ENCODE peak calls at places on chromosome 19, in six cellular contexts. One of them, this sample, is unnamed.
A peak's percentile ranks its signal among the peaks of the same experiment; 100 is the strongest.

GRCh38 chr19:18153555-18154134 is 682 bp downstream of the PIK3R2 start:
- DNase-seq in K562: peak; percentile 40
- DNase-seq in HepG2: no peak
- DNase-seq in HL-60: no peak
- DNase-seq in GM12878: no peak
- DNase-seq in H1: no peak
- DNase-seq in this sample: peak; percentile 59

GRCh38 chr19:6890938-6891337 is 3.6 kb downstream of the ADGRE1 start:
- DNase-seq in K562: no peak
- DNase-seq in HepG2: no peak
- DNase-seq in HL-60: no peak
- DNase-seq in GM12878: no peak
- DNase-seq in H1: no peak
- DNase-seq in this sample: no peak

GRCh38 chr19:12749938-12750521 is 1.6 kb upstream of the BEST2 start:
- DNase-seq in K562: no peak
- DNase-seq in HepG2: no peak
- DNase-seq in HL-60: no peak
- DNase-seq in GM12878: no peak
- DNase-seq in H1: no peak
- DNase-seq in this sample: peak; percentile 54

GRCh38 chr19:22428299-22428913 is 6.3 kb upstream of the ZNF98 start:
- DNase-seq in K562: no peak
- DNase-seq in HepG2: no peak
- DNase-seq in HL-60: no peak
- DNase-seq in GM12878: no peak
- DNase-seq in H1: no peak
- DNase-seq in this sample: no peak

GRCh38 chr19:409006-409514 is at the start of gene C2CD4C:
- DNase-seq in K562: peak; percentile 68
- DNase-seq in HepG2: no peak
- DNase-seq in HL-60: no peak
- DNase-seq in GM12878: no peak
- DNase-seq in H1: no peak
- DNase-seq in this sample: peak; percentile 87

GRCh38 chr19:1082165-1082927 is 12.8 kb downstream of the POLR2E start:
- DNase-seq in K562: peak; percentile 97
- DNase-seq in HepG2: no peak
- DNase-seq in HL-60: no peak
- DNase-seq in GM12878: no peak
- DNase-seq in H1: peak; percentile 95
- DNase-seq in this sample: peak; percentile 92

GRCh38 chr19:49801966-49802661 is 11.0 kb downstream of the FUZ start:
- DNase-seq in K562: peak; percentile 75
- DNase-seq in HepG2: no peak
- DNase-seq in HL-60: peak; percentile 11
- DNase-seq in GM12878: no peak
- DNase-seq in H1: no peak
- DNase-seq in this sample: peak; percentile 97

GRCh38 chr19:43735957-43736356 is 18.8 kb downstream of the SMG9 start:
- DNase-seq in K562: no peak
- DNase-seq in HepG2: no peak
- DNase-seq in HL-60: no peak
- DNase-seq in GM12878: no peak
- DNase-seq in H1: no peak
- DNase-seq in this sample: no peak

GRCh38 chr19:8654591-8655339 is 24.3 kb downstream of the NFILZ start:
- DNase-seq in K562: peak; percentile 81
- DNase-seq in HepG2: no peak
- DNase-seq in HL-60: peak; percentile 53
- DNase-seq in GM12878: no peak
- DNase-seq in H1: peak; percentile 13
- DNase-seq in this sample: peak; percentile 81

GRCh38 chr19:55620410-55620809 is 4.0 kb downstream of the ZNF784 start:
- DNase-seq in K562: no peak
- DNase-seq in HepG2: no peak
- DNase-seq in HL-60: peak; percentile 96
- DNase-seq in GM12878: no peak
- DNase-seq in H1: no peak
- DNase-seq in this sample: no peak

GRCh38 chr19:44869728-44870470 is 21.2 kb upstream of the TOMM40 start:
- DNase-seq in K562: no peak
- DNase-seq in HepG2: no peak
- DNase-seq in HL-60: peak; percentile 75
- DNase-seq in GM12878: no peak
- DNase-seq in H1: no peak
- DNase-seq in this sample: no peak

GRCh38 chr19:38786572-38787265 is 2.3 kb upstream of the LGALS7B start:
- DNase-seq in K562: no peak
- DNase-seq in HepG2: no peak
- DNase-seq in HL-60: no peak
- DNase-seq in GM12878: no peak
- DNase-seq in H1: no peak
- DNase-seq in this sample: no peak

GRCh38 chr19:38739440-38740251 is 4.6 kb downstream of the CAPN12 start:
- DNase-seq in K562: no peak
- DNase-seq in HepG2: no peak
- DNase-seq in HL-60: no peak
- DNase-seq in GM12878: no peak
- DNase-seq in H1: no peak
- DNase-seq in this sample: peak; percentile 16

GRCh38 chr19:39301021-39301420 is 4.8 kb downstream of the IFNL1 start:
- DNase-seq in K562: no peak
- DNase-seq in HepG2: no peak
- DNase-seq in HL-60: no peak
- DNase-seq in GM12878: no peak
- DNase-seq in H1: no peak
- DNase-seq in this sample: no peak

GRCh38 chr19:39969266-39969665 is 1.7 kb upstream of the PSMC4 start:
- DNase-seq in K562: no peak
- DNase-seq in HepG2: peak; percentile 14
- DNase-seq in HL-60: no peak
- DNase-seq in GM12878: no peak
- DNase-seq in H1: no peak
- DNase-seq in this sample: no peak

GRCh38 chr19:18897108-18898029 is 1.4 kb upstream of the CERS1 start:
- DNase-seq in K562: no peak
- DNase-seq in HepG2: no peak
- DNase-seq in HL-60: no peak
- DNase-seq in GM12878: no peak
- DNase-seq in H1: no peak
- DNase-seq in this sample: no peak

GRCh38 chr19:51366999-51367564 is 894 bp upstream of the ETFB start:
- DNase-seq in K562: no peak
- DNase-seq in HepG2: no peak
- DNase-seq in HL-60: peak; percentile 58
- DNase-seq in GM12878: no peak
- DNase-seq in H1: no peak
- DNase-seq in this sample: peak; percentile 44

GRCh38 chr19:56161534-56161933 is 14.3 kb upstream of the GALP start:
- DNase-seq in K562: no peak
- DNase-seq in HepG2: no peak
- DNase-seq in HL-60: no peak
- DNase-seq in GM12878: no peak
- DNase-seq in H1: no peak
- DNase-seq in this sample: no peak

GRCh38 chr19:7494416-7495098 is 5.7 kb upstream of the PEX11G start:
- DNase-seq in K562: peak; percentile 68
- DNase-seq in HepG2: peak; percentile 80
- DNase-seq in HL-60: no peak
- DNase-seq in GM12878: no peak
- DNase-seq in H1: no peak
- DNase-seq in this sample: peak; percentile 83

GRCh38 chr19:55113570-55114039 is 3.8 kb downstream of the PPP1R12C start:
- DNase-seq in K562: peak; percentile 41
- DNase-seq in HepG2: peak; percentile 38
- DNase-seq in HL-60: no peak
- DNase-seq in GM12878: no peak
- DNase-seq in H1: no peak
- DNase-seq in this sample: peak; percentile 70

GRCh38 chr19:52248256-52248655 is 21.1 kb upstream of the ZNF766 start:
- DNase-seq in K562: peak; percentile 36
- DNase-seq in HepG2: peak; percentile 40
- DNase-seq in HL-60: peak; percentile 31
- DNase-seq in GM12878: no peak
- DNase-seq in H1: no peak
- DNase-seq in this sample: peak; percentile 34

GRCh38 chr19:2385053-2385721 is 25.1 kb downstream of the TMPRSS9 start:
- DNase-seq in K562: peak; percentile 94
- DNase-seq in HepG2: peak; percentile 81
- DNase-seq in HL-60: peak; percentile 19
- DNase-seq in GM12878: no peak
- DNase-seq in H1: peak; percentile 75
- DNase-seq in this sample: peak; percentile 95

GRCh38 chr19:35818445-35818844 is 5.8 kb upstream of the PRODH2 start:
- DNase-seq in K562: no peak
- DNase-seq in HepG2: no peak
- DNase-seq in HL-60: no peak
- DNase-seq in GM12878: no peak
- DNase-seq in H1: no peak
- DNase-seq in this sample: no peak

GRCh38 chr19:58554494-58555368 is at the start of gene CHMP2A:
- DNase-seq in K562: peak; percentile 96
- DNase-seq in HepG2: peak; percentile 84
- DNase-seq in HL-60: peak; percentile 98
- DNase-seq in GM12878: peak; percentile 85
- DNase-seq in H1: peak; percentile 88
- DNase-seq in this sample: peak; percentile 96

GRCh38 chr19:279656-280055 is 11.5 kb downstream of the PLPP2 start:
- DNase-seq in K562: no peak
- DNase-seq in HepG2: no peak
- DNase-seq in HL-60: no peak
- DNase-seq in GM12878: no peak
- DNase-seq in H1: no peak
- DNase-seq in this sample: no peak

GRCh38 chr19:5479958-5480357 is 24.7 kb downstream of the ZNRF4 start:
- DNase-seq in K562: no peak
- DNase-seq in HepG2: no peak
- DNase-seq in HL-60: no peak
- DNase-seq in GM12878: no peak
- DNase-seq in H1: no peak
- DNase-seq in this sample: peak; percentile 74

GRCh38 chr19:52369463-52370340 is at the start of gene ZNF880:
- DNase-seq in K562: peak; percentile 22
- DNase-seq in HepG2: no peak
- DNase-seq in HL-60: peak; percentile 91
- DNase-seq in GM12878: peak; percentile 38
- DNase-seq in H1: peak; percentile 71
- DNase-seq in this sample: peak; percentile 93

GRCh38 chr19:12983561-12984142 is 11.6 kb upstream of the NFIX start:
- DNase-seq in K562: peak; percentile 84
- DNase-seq in HepG2: peak; percentile 53
- DNase-seq in HL-60: peak; percentile 58
- DNase-seq in GM12878: no peak
- DNase-seq in H1: no peak
- DNase-seq in this sample: peak; percentile 98

GRCh38 chr19:16849168-16849567 is 20.0 kb downstream of the SIN3B start:
- DNase-seq in K562: no peak
- DNase-seq in HepG2: no peak
- DNase-seq in HL-60: no peak
- DNase-seq in GM12878: no peak
- DNase-seq in H1: no peak
- DNase-seq in this sample: no peak
- TF ChIP-seq GABPA in K562: no peak
- TF ChIP-seq GABPA in HepG2: no peak
- TF ChIP-seq GABPA in HL-60: no peak
- TF ChIP-seq GABPA in GM12878: no peak
- TF ChIP-seq GABPA in H1: no peak
- TF ChIP-seq GABPA in this sample: no peak

DNA sequence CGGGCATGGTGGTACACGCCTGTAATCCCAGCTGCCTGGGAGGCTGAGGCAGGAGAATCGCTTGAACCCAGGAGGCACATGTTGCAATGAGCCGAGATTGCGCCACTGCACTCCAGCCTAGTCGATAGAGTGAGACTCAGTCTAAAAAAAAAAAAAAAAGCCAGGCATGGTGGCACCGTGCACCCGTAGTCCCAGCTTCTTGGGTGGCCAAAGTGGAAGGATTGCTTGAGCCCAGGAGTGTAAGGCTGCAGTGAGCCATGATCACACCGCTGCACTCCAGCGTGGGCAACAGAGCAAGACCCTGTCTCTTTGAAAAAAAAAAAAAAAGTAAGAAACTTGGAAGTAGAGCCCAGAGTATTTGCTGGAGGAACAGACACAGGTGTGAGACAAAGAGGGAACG is 27.7 kb downstream of the CCDC8 start:
- DNase-seq in K562: no peak
- DNase-seq in HepG2: no peak
- DNase-seq in HL-60: peak; percentile 31
- DNase-seq in GM12878: no peak
- DNase-seq in H1: no peak
- DNase-seq in this sample: no peak
- TF ChIP-seq GABPA in K562: no peak
- TF ChIP-seq GABPA in HepG2: no peak
- TF ChIP-seq GABPA in HL-60: no peak
- TF ChIP-seq GABPA in GM12878: no peak
- TF ChIP-seq GABPA in H1: no peak
- TF ChIP-seq GABPA in this sample: no peak

DNA sequence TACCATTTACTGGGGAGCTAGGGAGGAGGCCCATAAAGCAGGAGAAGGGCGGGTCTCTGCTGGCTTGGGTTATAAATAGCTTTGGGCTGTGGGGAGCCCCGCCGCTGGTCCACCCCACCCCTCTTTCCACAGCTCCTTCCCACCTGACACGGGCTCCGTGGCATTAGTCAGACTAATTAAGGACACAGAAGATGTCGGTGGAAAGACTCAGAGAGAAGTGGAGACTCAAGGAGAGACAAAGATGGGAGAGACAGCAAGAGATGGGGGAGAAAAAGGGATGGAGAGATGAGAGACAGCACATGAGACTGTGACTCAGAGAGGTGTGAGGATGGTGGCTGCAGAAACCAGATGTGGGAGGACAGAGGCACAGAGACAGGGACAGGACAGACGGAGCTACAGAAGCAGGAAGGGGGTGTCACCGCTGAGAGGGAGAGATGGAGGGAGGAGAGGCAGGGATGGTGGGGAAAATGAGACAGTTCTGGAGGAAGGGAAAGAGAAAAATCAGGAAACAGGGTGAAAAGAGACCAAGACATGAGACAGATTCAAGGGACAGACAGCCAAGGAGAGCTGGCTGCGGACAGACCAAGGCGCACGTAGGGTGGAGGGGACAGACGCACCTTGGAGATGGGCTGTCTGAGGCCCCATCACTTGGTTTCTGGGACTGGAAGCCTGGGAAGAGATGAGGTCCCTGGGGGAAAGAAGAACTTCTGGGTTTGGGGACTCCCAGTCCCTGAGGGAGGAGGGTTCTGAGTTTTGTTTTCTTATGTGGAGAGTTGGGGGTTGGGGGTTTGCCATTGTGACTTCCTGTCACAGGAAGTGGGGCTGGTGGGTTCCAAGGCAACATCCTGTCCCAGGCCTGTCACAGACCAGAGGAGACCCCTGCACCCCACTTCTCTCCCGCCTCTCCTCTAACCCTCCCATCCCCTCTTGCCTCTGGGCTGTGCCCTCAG is 4.1 kb downstream of the ARHGEF1 start:
- DNase-seq in K562: no peak
- DNase-seq in HepG2: no peak
- DNase-seq in HL-60: no peak
- DNase-seq in GM12878: no peak
- DNase-seq in H1: no peak
- DNase-seq in this sample: no peak
- TF ChIP-seq GABPA in K562: no peak
- TF ChIP-seq GABPA in HepG2: no peak
- TF ChIP-seq GABPA in HL-60: no peak
- TF ChIP-seq GABPA in GM12878: peak; percentile 75
- TF ChIP-seq GABPA in H1: no peak
- TF ChIP-seq GABPA in this sample: no peak

GRCh38 chr19:4471400-4472173 is 510 bp upstream of the HDGFL2 start:
- DNase-seq in K562: peak; percentile 99
- DNase-seq in HepG2: peak; percentile 100
- DNase-seq in HL-60: peak; percentile 100
- DNase-seq in GM12878: peak; percentile 100
- DNase-seq in H1: peak; percentile 99
- DNase-seq in this sample: peak; percentile 97
- TF ChIP-seq GABPA in K562: peak; percentile 93
- TF ChIP-seq GABPA in HepG2: peak; percentile 90
- TF ChIP-seq GABPA in HL-60: peak; percentile 77
- TF ChIP-seq GABPA in GM12878: peak; percentile 84
- TF ChIP-seq GABPA in H1: peak; percentile 79
- TF ChIP-seq GABPA in this sample: peak; percentile 81

This sample was measured in SK-N-SH.